ENCODE peak calls at places on chromosomes 1 and 21, in six cellular contexts. One of them, this sample, is unnamed.

GRCh38 chr1:235017719-235018118 is 110.9 kb downstream of the TOMM20 start:
- DNase-seq in HCT116: no peak
- DNase-seq in SK-N-SH: no peak
- DNase-seq in HepG2: peak; percentile 41
- DNase-seq in K562: no peak
- DNase-seq in H1: no peak
- DNase-seq in this sample: no peak

GRCh38 chr21:45001134-45002095 is 61.6 kb downstream of the SLX9 start:
- DNase-seq in HCT116: no peak
- DNase-seq in SK-N-SH: no peak
- DNase-seq in HepG2: no peak
- DNase-seq in K562: no peak
- DNase-seq in H1: no peak
- DNase-seq in this sample: peak; percentile 8

GRCh38 chr1:228278432-228278941 is 70.6 kb downstream of the OBSCN start:
- DNase-seq in HCT116: no peak
- DNase-seq in SK-N-SH: no peak
- DNase-seq in HepG2: no peak
- DNase-seq in K562: no peak
- DNase-seq in H1: no peak
- DNase-seq in this sample: no peak

GRCh38 chr1:30490554-30491053 is 232.8 kb downstream of the MATN1 start:
- DNase-seq in HCT116: no peak
- DNase-seq in SK-N-SH: no peak
- DNase-seq in HepG2: no peak
- DNase-seq in K562: no peak
- DNase-seq in H1: no peak
- DNase-seq in this sample: no peak

GRCh38 chr1:201877877-201878339 is 10.8 kb upstream of the SHISA4 start:
- DNase-seq in HCT116: peak; percentile 46
- DNase-seq in SK-N-SH: peak; percentile 46
- DNase-seq in HepG2: peak; percentile 40
- DNase-seq in K562: peak; percentile 73
- DNase-seq in H1: peak; percentile 69
- DNase-seq in this sample: no peak

GRCh38 chr21:33732038-33732437 is 89.7 kb downstream of the ITSN1 start:
- DNase-seq in HCT116: no peak
- DNase-seq in SK-N-SH: no peak
- DNase-seq in HepG2: no peak
- DNase-seq in K562: peak; percentile 52
- DNase-seq in H1: no peak
- DNase-seq in this sample: no peak

GRCh38 chr1:32485554-32486255 is 20.8 kb downstream of the ZBTB8B start:
- DNase-seq in HCT116: no peak
- DNase-seq in SK-N-SH: no peak
- DNase-seq in HepG2: no peak
- DNase-seq in K562: no peak
- DNase-seq in H1: no peak
- DNase-seq in this sample: no peak

GRCh38 chr1:93801471-93801870 is 77.5 kb downstream of the DNTTIP2 start:
- DNase-seq in HCT116: no peak
- DNase-seq in SK-N-SH: no peak
- DNase-seq in HepG2: peak; percentile 86
- DNase-seq in K562: no peak
- DNase-seq in H1: no peak
- DNase-seq in this sample: no peak

GRCh38 chr1:112939810-112940209 is 16.2 kb downstream of the SLC16A1 start:
- DNase-seq in HCT116: no peak
- DNase-seq in SK-N-SH: no peak
- DNase-seq in HepG2: no peak
- DNase-seq in K562: no peak
- DNase-seq in H1: no peak
- DNase-seq in this sample: no peak

GRCh38 chr1:173507205-173507846 is 30.2 kb downstream of the PRDX6 start:
- DNase-seq in HCT116: peak; percentile 13
- DNase-seq in SK-N-SH: no peak
- DNase-seq in HepG2: no peak
- DNase-seq in K562: no peak
- DNase-seq in H1: no peak
- DNase-seq in this sample: peak; percentile 64

GRCh38 chr1:26761217-26761616 is 26.5 kb upstream of the PIGV start:
- DNase-seq in HCT116: no peak
- DNase-seq in SK-N-SH: peak; percentile 31
- DNase-seq in HepG2: no peak
- DNase-seq in K562: no peak
- DNase-seq in H1: no peak
- DNase-seq in this sample: no peak

GRCh38 chr1:111517464-111518225 is 14.2 kb upstream of the ADORA3 start:
- DNase-seq in HCT116: no peak
- DNase-seq in SK-N-SH: no peak
- DNase-seq in HepG2: no peak
- DNase-seq in K562: no peak
- DNase-seq in H1: no peak
- DNase-seq in this sample: no peak

GRCh38 chr1:101162300-101162699 is 74.5 kb upstream of the S1PR1 start:
- DNase-seq in HCT116: no peak
- DNase-seq in SK-N-SH: no peak
- DNase-seq in HepG2: no peak
- DNase-seq in K562: no peak
- DNase-seq in H1: no peak
- DNase-seq in this sample: no peak

GRCh38 chr1:62746086-62746808 is 37.7 kb upstream of the ATG4C start:
- DNase-seq in HCT116: peak; percentile 31
- DNase-seq in SK-N-SH: peak; percentile 56
- DNase-seq in HepG2: peak; percentile 48
- DNase-seq in K562: peak; percentile 41
- DNase-seq in H1: no peak
- DNase-seq in this sample: peak; percentile 51

GRCh38 chr1:154212083-154212482 is 6.0 kb upstream of the CFAP141 start:
- DNase-seq in HCT116: no peak
- DNase-seq in SK-N-SH: no peak
- DNase-seq in HepG2: no peak
- DNase-seq in K562: no peak
- DNase-seq in H1: no peak
- DNase-seq in this sample: no peak

GRCh38 chr1:113991467-113991997 is 12.3 kb downstream of the OLFML3 start:
- DNase-seq in HCT116: no peak
- DNase-seq in SK-N-SH: no peak
- DNase-seq in HepG2: no peak
- DNase-seq in K562: no peak
- DNase-seq in H1: no peak
- DNase-seq in this sample: no peak

GRCh38 chr1:6183520-6183989 is 3.4 kb upstream of the CHD5 start:
- DNase-seq in HCT116: no peak
- DNase-seq in SK-N-SH: peak; percentile 39
- DNase-seq in HepG2: no peak
- DNase-seq in K562: peak; percentile 56
- DNase-seq in H1: no peak
- DNase-seq in this sample: no peak

GRCh38 chr21:30518876-30519275 is 16.9 kb upstream of the KRTAP19-5 start:
- DNase-seq in HCT116: no peak
- DNase-seq in SK-N-SH: no peak
- DNase-seq in HepG2: no peak
- DNase-seq in K562: no peak
- DNase-seq in H1: no peak
- DNase-seq in this sample: no peak

GRCh38 chr1:14930224-14930965 is 223.2 kb upstream of the TMEM51 start:
- DNase-seq in HCT116: no peak
- DNase-seq in SK-N-SH: no peak
- DNase-seq in HepG2: no peak
- DNase-seq in K562: no peak
- DNase-seq in H1: no peak
- DNase-seq in this sample: no peak

GRCh38 chr1:36879613-36880012 is 154.7 kb downstream of the GRIK3 start:
- DNase-seq in HCT116: no peak
- DNase-seq in SK-N-SH: peak; percentile 4
- DNase-seq in HepG2: no peak
- DNase-seq in K562: no peak
- DNase-seq in H1: peak; percentile 33
- DNase-seq in this sample: no peak

GRCh38 chr1:89994231-89994804 is 592 bp upstream of the ZNF326 start:
- DNase-seq in HCT116: no peak
- DNase-seq in SK-N-SH: no peak
- DNase-seq in HepG2: no peak
- DNase-seq in K562: peak; percentile 18
- DNase-seq in H1: no peak
- DNase-seq in this sample: no peak

GRCh38 chr1:205837380-205837970 is 12.5 kb downstream of the PM20D1 start:
- DNase-seq in HCT116: no peak
- DNase-seq in SK-N-SH: no peak
- DNase-seq in HepG2: no peak
- DNase-seq in K562: no peak
- DNase-seq in H1: peak; percentile 20
- DNase-seq in this sample: no peak

GRCh38 chr1:113557176-113557575 is 166.9 kb downstream of the MAGI3 start:
- DNase-seq in HCT116: no peak
- DNase-seq in SK-N-SH: no peak
- DNase-seq in HepG2: no peak
- DNase-seq in K562: no peak
- DNase-seq in H1: no peak
- DNase-seq in this sample: no peak

GRCh38 chr1:181551249-181551648 is 67.9 kb downstream of the CACNA1E start:
- DNase-seq in HCT116: no peak
- DNase-seq in SK-N-SH: no peak
- DNase-seq in HepG2: no peak
- DNase-seq in K562: no peak
- DNase-seq in H1: no peak
- DNase-seq in this sample: no peak

GRCh38 chr1:2975466-2976179 is 45.6 kb upstream of the ACTRT2 start:
- DNase-seq in HCT116: no peak
- DNase-seq in SK-N-SH: no peak
- DNase-seq in HepG2: no peak
- DNase-seq in K562: no peak
- DNase-seq in H1: no peak
- DNase-seq in this sample: no peak

GRCh38 chr1:159214149-159214760 is 9.6 kb downstream of the ACKR1 start:
- DNase-seq in HCT116: peak; percentile 10
- DNase-seq in SK-N-SH: peak; percentile 65
- DNase-seq in HepG2: peak; percentile 8
- DNase-seq in K562: peak; percentile 60
- DNase-seq in H1: peak; percentile 65
- DNase-seq in this sample: peak; percentile 42

GRCh38 chr1:209403921-209404320 is 179.6 kb upstream of the CAMK1G start:
- DNase-seq in HCT116: peak; percentile 49
- DNase-seq in SK-N-SH: no peak
- DNase-seq in HepG2: no peak
- DNase-seq in K562: no peak
- DNase-seq in H1: no peak
- DNase-seq in this sample: no peak

GRCh38 chr1:229217716-229218115 is 53.2 kb upstream of the RAB4A start:
- DNase-seq in HCT116: peak; percentile 70
- DNase-seq in SK-N-SH: no peak
- DNase-seq in HepG2: peak; percentile 44
- DNase-seq in K562: peak; percentile 37
- DNase-seq in H1: no peak
- DNase-seq in this sample: no peak

GRCh38 chr1:218679988-218680743 is 335.0 kb downstream of the TGFB2 start:
- DNase-seq in HCT116: no peak
- DNase-seq in SK-N-SH: no peak
- DNase-seq in HepG2: no peak
- DNase-seq in K562: no peak
- DNase-seq in H1: no peak
- DNase-seq in this sample: no peak
- TF ChIP-seq SIN3A in HCT116: no peak
- TF ChIP-seq SIN3A in SK-N-SH: no peak
- TF ChIP-seq SIN3A in HepG2: no peak
- TF ChIP-seq SIN3A in K562: no peak
- TF ChIP-seq SIN3A in H1: no peak
- TF ChIP-seq SIN3A in this sample: no peak

GRCh38 chr1:91793189-91793588 is 92.8 kb downstream of the TGFBR3 start:
- DNase-seq in HCT116: no peak
- DNase-seq in SK-N-SH: no peak
- DNase-seq in HepG2: no peak
- DNase-seq in K562: no peak
- DNase-seq in H1: no peak
- DNase-seq in this sample: no peak

GRCh38 chr1:91793877-91794276 is 92.1 kb downstream of the TGFBR3 start:
- DNase-seq in HCT116: no peak
- DNase-seq in SK-N-SH: no peak
- DNase-seq in HepG2: no peak
- DNase-seq in K562: no peak
- DNase-seq in H1: no peak
- DNase-seq in this sample: no peak

GRCh38 chr1:91791103-91791502 is 94.8 kb downstream of the TGFBR3 start:
- DNase-seq in HCT116: no peak
- DNase-seq in SK-N-SH: no peak
- DNase-seq in HepG2: peak; percentile 29
- DNase-seq in K562: peak; percentile 34
- DNase-seq in H1: no peak
- DNase-seq in this sample: no peak

GRCh38 chr1:91791691-91792392 is 94.1 kb downstream of the TGFBR3 start:
- DNase-seq in HCT116: no peak
- DNase-seq in SK-N-SH: no peak
- DNase-seq in HepG2: no peak
- DNase-seq in K562: no peak
- DNase-seq in H1: no peak
- DNase-seq in this sample: no peak

GRCh38 chr1:91792393-91793032 is 93.4 kb downstream of the TGFBR3 start:
- DNase-seq in HCT116: no peak
- DNase-seq in SK-N-SH: no peak
- DNase-seq in HepG2: no peak
- DNase-seq in K562: peak; percentile 33
- DNase-seq in H1: no peak
- DNase-seq in this sample: no peak
- TF ChIP-seq CTCF in HCT116: no peak
- TF ChIP-seq CTCF in SK-N-SH: no peak
- TF ChIP-seq CTCF in HepG2: no peak
- TF ChIP-seq CTCF in K562: peak; percentile 34
- TF ChIP-seq CTCF in H1: peak; percentile 13
- TF ChIP-seq CTCF in this sample: peak; percentile 28

GRCh38 chr1:160672789-160673695 is 26.2 kb upstream of the SLAMF1 start:
- DNase-seq in HCT116: no peak
- DNase-seq in SK-N-SH: no peak
- DNase-seq in HepG2: no peak
- DNase-seq in K562: no peak
- DNase-seq in H1: no peak
- DNase-seq in this sample: no peak
- TF ChIP-seq SIN3A in HCT116: no peak
- TF ChIP-seq SIN3A in SK-N-SH: no peak
- TF ChIP-seq SIN3A in HepG2: no peak
- TF ChIP-seq SIN3A in K562: no peak
- TF ChIP-seq SIN3A in H1: no peak
- TF ChIP-seq SIN3A in this sample: no peak

DNA sequence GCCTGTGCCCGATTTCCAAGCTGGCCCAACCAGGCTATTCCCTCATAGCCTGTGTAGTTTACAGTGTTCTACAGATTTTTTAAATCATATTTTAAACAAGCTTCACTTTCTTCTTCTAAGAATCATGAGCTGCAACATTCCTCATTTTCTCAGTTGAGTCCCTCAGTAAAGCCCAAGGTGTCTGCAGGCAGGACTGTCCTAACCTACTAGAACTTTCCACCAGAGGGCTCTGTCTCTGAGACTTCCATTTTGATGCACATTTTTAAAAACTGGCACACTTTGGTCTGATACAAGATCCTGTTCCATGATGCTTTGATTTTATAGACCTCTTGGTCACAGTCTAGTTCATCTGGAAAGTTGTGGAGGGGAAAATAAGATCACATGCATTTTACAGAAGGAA is 21.6 kb upstream of the SLAMF6 start:
- DNase-seq in HCT116: no peak
- DNase-seq in SK-N-SH: peak; percentile 7
- DNase-seq in HepG2: no peak
- DNase-seq in K562: peak; percentile 65
- DNase-seq in H1: no peak
- DNase-seq in this sample: no peak
- TF ChIP-seq CTCF in HCT116: peak; percentile 35
- TF ChIP-seq CTCF in SK-N-SH: peak; percentile 54
- TF ChIP-seq CTCF in HepG2: peak; percentile 40
- TF ChIP-seq CTCF in K562: peak; percentile 53
- TF ChIP-seq CTCF in H1: no peak
- TF ChIP-seq CTCF in this sample: peak; percentile 64